ENCODE peak calls at places on chromosomes 13 and 19, in five cellular contexts. One of them, this sample, is unnamed.

GRCh38 chr13:46551410-46552301 is 1.3 kb upstream of the LRCH1 start:
- DNase-seq in dorsolateral prefrontal cortex: peak; percentile 58
- DNase-seq in A172: peak; percentile 77
- DNase-seq in neural crest cell: peak; percentile 81
- DNase-seq in NCI-H1092: peak; percentile 46
- DNase-seq in this sample: peak; percentile 47

GRCh38 chr13:28719656-28720055 is 886 bp upstream of the SLC46A3 start:
- DNase-seq in dorsolateral prefrontal cortex: no peak
- DNase-seq in A172: peak; percentile 87
- DNase-seq in neural crest cell: no peak
- DNase-seq in NCI-H1092: no peak
- DNase-seq in this sample: no peak

GRCh38 chr19:45507864-45508680 is 793 bp downstream of the VASP start:
- DNase-seq in dorsolateral prefrontal cortex: no peak
- DNase-seq in NCI-H1092: no peak
- DNase-seq in neural crest cell: no peak
- DNase-seq in A172: peak; percentile 22
- DNase-seq in this sample: no peak

GRCh38 chr13:48181482-48182145 is 51.4 kb upstream of the ITM2B start:
- DNase-seq in dorsolateral prefrontal cortex: no peak
- DNase-seq in A172: no peak
- DNase-seq in neural crest cell: no peak
- DNase-seq in NCI-H1092: no peak
- DNase-seq in this sample: no peak

GRCh38 chr13:72774019-72774418 is 7.7 kb downstream of the DIS3 start:
- DNase-seq in neural crest cell: no peak
- DNase-seq in NCI-H1092: no peak
- DNase-seq in dorsolateral prefrontal cortex: no peak
- DNase-seq in A172: no peak
- DNase-seq in this sample: no peak

GRCh38 chr13:68170961-68171360 is 940.8 kb upstream of the PCDH9 start:
- DNase-seq in neural crest cell: no peak
- DNase-seq in A172: no peak
- DNase-seq in NCI-H1092: no peak
- DNase-seq in dorsolateral prefrontal cortex: peak; percentile 26
- DNase-seq in this sample: no peak

GRCh38 chr19:43455321-43456113 is 9.9 kb downstream of the LYPD3 start:
- DNase-seq in dorsolateral prefrontal cortex: no peak
- DNase-seq in NCI-H1092: no peak
- DNase-seq in A172: no peak
- DNase-seq in neural crest cell: no peak
- DNase-seq in this sample: no peak

GRCh38 chr19:50244695-50245094 is 41.3 kb downstream of the MYH14 start:
- DNase-seq in dorsolateral prefrontal cortex: no peak
- DNase-seq in neural crest cell: no peak
- DNase-seq in A172: no peak
- DNase-seq in NCI-H1092: no peak
- DNase-seq in this sample: no peak

GRCh38 chr19:18368504-18369222 is 17.3 kb upstream of the GDF15 start:
- DNase-seq in A172: no peak
- DNase-seq in neural crest cell: peak; percentile 29
- DNase-seq in NCI-H1092: no peak
- DNase-seq in dorsolateral prefrontal cortex: no peak
- DNase-seq in this sample: no peak

GRCh38 chr19:36436531-36436930 is 18.1 kb upstream of the ZFP82 start:
- DNase-seq in neural crest cell: no peak
- DNase-seq in A172: peak; percentile 15
- DNase-seq in NCI-H1092: no peak
- DNase-seq in dorsolateral prefrontal cortex: no peak
- DNase-seq in this sample: no peak

GRCh38 chr13:94061316-94061715 is 418.2 kb downstream of the DCT start:
- DNase-seq in dorsolateral prefrontal cortex: no peak
- DNase-seq in NCI-H1092: no peak
- DNase-seq in A172: peak; percentile 24
- DNase-seq in neural crest cell: no peak
- DNase-seq in this sample: no peak

GRCh38 chr13:95338905-95339304 is 37.7 kb upstream of the ABCC4 start:
- DNase-seq in neural crest cell: no peak
- DNase-seq in A172: no peak
- DNase-seq in dorsolateral prefrontal cortex: no peak
- DNase-seq in NCI-H1092: no peak
- DNase-seq in this sample: no peak

GRCh38 chr19:15671237-15671636 is 1.6 kb upstream of the CYP4F12 start:
- DNase-seq in neural crest cell: no peak
- DNase-seq in A172: no peak
- DNase-seq in NCI-H1092: no peak
- DNase-seq in dorsolateral prefrontal cortex: no peak
- DNase-seq in this sample: no peak

GRCh38 chr13:85755123-85755522 is 44.1 kb downstream of the SLITRK6 start:
- DNase-seq in A172: no peak
- DNase-seq in dorsolateral prefrontal cortex: no peak
- DNase-seq in NCI-H1092: no peak
- DNase-seq in neural crest cell: no peak
- DNase-seq in this sample: no peak

GRCh38 chr19:43570174-43570791 is 5.0 kb downstream of the XRCC1 start:
- DNase-seq in neural crest cell: no peak
- DNase-seq in A172: peak; percentile 25
- DNase-seq in dorsolateral prefrontal cortex: no peak
- DNase-seq in NCI-H1092: no peak
- DNase-seq in this sample: no peak

GRCh38 chr13:50284540-50284939 is 269.3 kb downstream of the KCNRG start:
- DNase-seq in dorsolateral prefrontal cortex: no peak
- DNase-seq in neural crest cell: no peak
- DNase-seq in NCI-H1092: no peak
- DNase-seq in A172: no peak
- DNase-seq in this sample: no peak

GRCh38 chr13:44853641-44854040 is 135.6 kb downstream of the NUFIP1 start:
- DNase-seq in NCI-H1092: peak; percentile 16
- DNase-seq in A172: no peak
- DNase-seq in dorsolateral prefrontal cortex: no peak
- DNase-seq in neural crest cell: no peak
- DNase-seq in this sample: no peak

GRCh38 chr19:55000761-55001160 is 34.6 kb downstream of the NLRP2 start:
- DNase-seq in neural crest cell: no peak
- DNase-seq in A172: no peak
- DNase-seq in NCI-H1092: no peak
- DNase-seq in dorsolateral prefrontal cortex: no peak
- DNase-seq in this sample: no peak

GRCh38 chr13:36420437-36420891 is 11.8 kb upstream of the CCNA1 start:
- DNase-seq in A172: peak; percentile 63
- DNase-seq in dorsolateral prefrontal cortex: peak; percentile 61
- DNase-seq in neural crest cell: peak; percentile 85
- DNase-seq in NCI-H1092: peak; percentile 43
- DNase-seq in this sample: peak; percentile 68

GRCh38 chr19:54325194-54325621 is 12.2 kb upstream of the LILRA5 start:
- DNase-seq in neural crest cell: peak; percentile 59
- DNase-seq in dorsolateral prefrontal cortex: no peak
- DNase-seq in NCI-H1092: peak; percentile 2
- DNase-seq in A172: peak; percentile 39
- DNase-seq in this sample: peak; percentile 9

GRCh38 chr19:27694361-27695055 is 1518.4 kb downstream of the UQCRFS1 start:
- DNase-seq in neural crest cell: no peak
- DNase-seq in dorsolateral prefrontal cortex: no peak
- DNase-seq in NCI-H1092: no peak
- DNase-seq in A172: no peak
- DNase-seq in this sample: no peak

GRCh38 chr19:1213391-1214286 is 8.1 kb downstream of the STK11 start:
- DNase-seq in dorsolateral prefrontal cortex: no peak
- DNase-seq in A172: peak; percentile 89
- DNase-seq in NCI-H1092: no peak
- DNase-seq in neural crest cell: no peak
- DNase-seq in this sample: no peak

GRCh38 chr13:112703935-112704633 is 14.2 kb downstream of the ATP11A start:
- DNase-seq in A172: no peak
- DNase-seq in NCI-H1092: no peak
- DNase-seq in neural crest cell: no peak
- DNase-seq in dorsolateral prefrontal cortex: peak; percentile 29
- DNase-seq in this sample: no peak

GRCh38 chr19:3404324-3405260 is 38.2 kb downstream of the NFIC start:
- DNase-seq in dorsolateral prefrontal cortex: peak; percentile 75
- DNase-seq in neural crest cell: no peak
- DNase-seq in NCI-H1092: no peak
- DNase-seq in A172: peak; percentile 80
- DNase-seq in this sample: no peak

GRCh38 chr19:2408247-2408646 is 19.1 kb downstream of the TIMM13 start:
- DNase-seq in A172: no peak
- DNase-seq in dorsolateral prefrontal cortex: no peak
- DNase-seq in NCI-H1092: no peak
- DNase-seq in neural crest cell: no peak
- DNase-seq in this sample: no peak

GRCh38 chr13:114203536-114203935 is 24.5 kb downstream of the CFAP97D2 start:
- DNase-seq in NCI-H1092: no peak
- DNase-seq in neural crest cell: no peak
- DNase-seq in dorsolateral prefrontal cortex: no peak
- DNase-seq in A172: no peak
- DNase-seq in this sample: no peak

GRCh38 chr19:50492303-50493052 is 15.8 kb upstream of the GARIN5A start:
- DNase-seq in dorsolateral prefrontal cortex: peak; percentile 38
- DNase-seq in neural crest cell: no peak
- DNase-seq in A172: no peak
- DNase-seq in NCI-H1092: no peak
- DNase-seq in this sample: no peak

GRCh38 chr13:110445183-110445582 is 116.3 kb downstream of the RAB20 start:
- DNase-seq in NCI-H1092: no peak
- DNase-seq in dorsolateral prefrontal cortex: no peak
- DNase-seq in A172: peak; percentile 28
- DNase-seq in neural crest cell: no peak
- DNase-seq in this sample: no peak

GRCh38 chr19:14347999-14348889 is 33.0 kb upstream of the ADGRE5 start:
- DNase-seq in neural crest cell: peak; percentile 76
- DNase-seq in A172: peak; percentile 32
- DNase-seq in NCI-H1092: peak; percentile 6
- DNase-seq in dorsolateral prefrontal cortex: peak; percentile 58
- DNase-seq in this sample: no peak

GRCh38 chr19:2805991-2806649 is 13.5 kb upstream of the ZNF554 start:
- DNase-seq in A172: no peak
- DNase-seq in dorsolateral prefrontal cortex: no peak
- DNase-seq in NCI-H1092: no peak
- DNase-seq in neural crest cell: no peak
- DNase-seq in this sample: no peak

GRCh38 chr19:5792224-5792623 is 1.3 kb upstream of the DUS3L start:
- DNase-seq in A172: no peak
- DNase-seq in NCI-H1092: no peak
- DNase-seq in neural crest cell: no peak
- DNase-seq in dorsolateral prefrontal cortex: no peak
- DNase-seq in this sample: no peak

GRCh38 chr13:31749929-31750328 is 10.6 kb downstream of the RXFP2 start:
- DNase-seq in dorsolateral prefrontal cortex: no peak
- DNase-seq in neural crest cell: no peak
- DNase-seq in NCI-H1092: no peak
- DNase-seq in A172: peak; percentile 91
- DNase-seq in this sample: no peak

GRCh38 chr13:32001392-32001768 is 30.2 kb upstream of the FRY start:
- DNase-seq in neural crest cell: no peak
- DNase-seq in NCI-H1092: no peak
- DNase-seq in dorsolateral prefrontal cortex: no peak
- DNase-seq in A172: peak; percentile 57
- DNase-seq in this sample: peak; percentile 25

GRCh38 chr13:42894765-42895181 is 97.3 kb downstream of the EPSTI1 start:
- DNase-seq in NCI-H1092: peak; percentile 57
- DNase-seq in A172: no peak
- DNase-seq in neural crest cell: no peak
- DNase-seq in dorsolateral prefrontal cortex: no peak
- DNase-seq in this sample: no peak

GRCh38 chr13:42696191-42696590 is 85.2 kb upstream of the FAM216B start:
- DNase-seq in A172: peak; percentile 8
- DNase-seq in NCI-H1092: no peak
- DNase-seq in neural crest cell: no peak
- DNase-seq in dorsolateral prefrontal cortex: no peak
- DNase-seq in this sample: no peak

GRCh38 chr13:79534596-79534995 is 53.6 kb downstream of the NDFIP2 start:
- DNase-seq in neural crest cell: no peak
- DNase-seq in A172: no peak
- DNase-seq in NCI-H1092: no peak
- DNase-seq in dorsolateral prefrontal cortex: no peak
- DNase-seq in this sample: no peak

GRCh38 chr19:14473915-14474578 is 1.1 kb downstream of the PTGER1 start:
- DNase-seq in A172: no peak
- DNase-seq in dorsolateral prefrontal cortex: no peak
- DNase-seq in NCI-H1092: no peak
- DNase-seq in neural crest cell: no peak
- DNase-seq in this sample: no peak

This sample was measured in iPS DF 6.9.